ENCODE peak calls at places on chromosomes 16 and 17, in six cellular contexts. Y, S, R, I, M and A are unnamed samples.

GRCh38 chr17:61755078-61755477 is 108.2 kb downstream of the BRIP1 start:
- DNase-seq in I (no peak), Y (no peak), M (no peak), S (no peak), R (no peak), A (no peak)

GRCh38 chr17:78671607-78672404 is 94.6 kb upstream of the DNAH17 start:
- DNase-seq in Y (no peak), R (no peak), M (no peak), S (no peak), I (no peak), A (no peak)

GRCh38 chr16:89920723-89921122 is 2.1 kb downstream of the MC1R start:
- DNase-seq in S (no peak), M (no peak), R (no peak), Y (no peak), I (no peak), A (no peak)

GRCh38 chr17:72432143-72432604 is 311.4 kb downstream of the SOX9 start:
- DNase-seq in I (no peak), Y (no peak), S (no peak), R (peak), M (no peak), A (no peak)

GRCh38 chr17:31068291-31068690 is 26.5 kb upstream of the NF1 start:
- DNase-seq in I (no peak), Y (peak), M (peak), S (no peak), R (peak), A (no peak)

GRCh38 chr16:89308391-89309333 is 91.2 kb downstream of the ZNF778 start:
- DNase-seq in Y (no peak), M (no peak), R (no peak), I (peak), S (no peak), A (no peak)

GRCh38 chr17:82848022-82848592 is 8.3 kb upstream of the ZNF750 start:
- DNase-seq in I (no peak), Y (no peak), S (peak), R (peak), M (no peak), A (no peak)

GRCh38 chr16:81429045-81429521 is 15.5 kb upstream of the CMIP start:
- DNase-seq in M (no peak), Y (no peak), S (no peak), I (peak), R (peak), A (no peak)